ENCODE peak calls at places on chromosomes 4 and X, in six cellular contexts. O is astrocyte of the spinal cord, X is right atrium auricular region, K is foreskin keratinocyte, H is endodermal cell, L is left ventricle myocardium inferior. W is an unnamed sample.

GRCh38 chr4:38538517-38538916 is 125.5 kb upstream of the KLF3 start:
- DNase-seq in X (no peak), K (no peak), L (no peak), O (no peak), H (no peak), W (no peak)

GRCh38 chr4:113260671-113261070 is 211.2 kb downstream of the ANK2 start:
- DNase-seq in K (no peak), H (no peak), X (no peak), O (no peak), L (no peak), W (no peak)

GRCh38 chr4:22385615-22386014 is 130.3 kb downstream of the ADGRA3 start:
- DNase-seq in K (peak), L (no peak), H (no peak), X (no peak), O (peak), W (no peak)

GRCh38 chr4:158461336-158461735 is 60.3 kb upstream of the RXFP1 start:
- DNase-seq in X (no peak), L (no peak), O (no peak), H (no peak), K (peak), W (no peak)

GRCh38 chrX:130728208-130728607 is 174.8 kb downstream of the ENOX2 start:
- DNase-seq in L (no peak), O (peak), H (no peak), X (no peak), K (peak), W (peak)

GRCh38 chr4:17494833-17495232 is 17.1 kb downstream of the QDPR start:
- DNase-seq in H (no peak), K (no peak), X (no peak), O (no peak), L (no peak), W (no peak)

GRCh38 chr4:176077561-176077960 is 11.9 kb downstream of the WDR17 start:
- DNase-seq in L (no peak), O (no peak), K (peak), X (no peak), H (no peak), W (no peak)

GRCh38 chrX:140500427-140500826 is 4.4 kb downstream of the SOX3 start:
- DNase-seq in H (peak), L (no peak), O (no peak), K (no peak), X (no peak), W (no peak)

GRCh38 chr4:71669291-71669690 is 114.6 kb downstream of the GC start:
- DNase-seq in H (no peak), L (no peak), K (no peak), X (no peak), O (no peak), W (no peak)

GRCh38 chr4:80568891-80569290 is 233.4 kb downstream of the CFAP299 start:
- DNase-seq in O (no peak), L (no peak), K (no peak), H (no peak), X (no peak), W (no peak)

GRCh38 chr4:158809611-158810486 is 41.0 kb downstream of the FNIP2 start:
- DNase-seq in L (no peak), H (no peak), K (peak), X (no peak), O (peak), W (peak)

GRCh38 chr4:8407756-8408155 is 32.8 kb downstream of the ACOX3 start:
- DNase-seq in H (no peak), L (no peak), X (no peak), O (no peak), K (no peak), W (no peak)

GRCh38 chr4:102606261-102606660 is 105.1 kb downstream of the NFKB1 start:
- DNase-seq in X (no peak), O (no peak), K (no peak), L (no peak), H (no peak), W (no peak)

GRCh38 chrX:118740276-118740889 is 13.0 kb downstream of the IL13RA1 start:
- DNase-seq in H (no peak), L (no peak), K (no peak), X (no peak), O (no peak), W (no peak)

GRCh38 chr4:95340191-95340590 is 208.6 kb downstream of the UNC5C start:
- DNase-seq in X (no peak), H (no peak), O (no peak), L (no peak), K (no peak), W (no peak)

GRCh38 chr4:151035321-151035720 is 20.2 kb upstream of the LRBA start:
- DNase-seq in H (no peak), K (no peak), O (no peak), L (no peak), X (no peak), W (no peak)

GRCh38 chrX:103918050-103918449 is 44.4 kb upstream of the TMSB15B start:
- DNase-seq in L (peak), O (peak), K (peak), H (peak), X (no peak), W (no peak)

DNA sequence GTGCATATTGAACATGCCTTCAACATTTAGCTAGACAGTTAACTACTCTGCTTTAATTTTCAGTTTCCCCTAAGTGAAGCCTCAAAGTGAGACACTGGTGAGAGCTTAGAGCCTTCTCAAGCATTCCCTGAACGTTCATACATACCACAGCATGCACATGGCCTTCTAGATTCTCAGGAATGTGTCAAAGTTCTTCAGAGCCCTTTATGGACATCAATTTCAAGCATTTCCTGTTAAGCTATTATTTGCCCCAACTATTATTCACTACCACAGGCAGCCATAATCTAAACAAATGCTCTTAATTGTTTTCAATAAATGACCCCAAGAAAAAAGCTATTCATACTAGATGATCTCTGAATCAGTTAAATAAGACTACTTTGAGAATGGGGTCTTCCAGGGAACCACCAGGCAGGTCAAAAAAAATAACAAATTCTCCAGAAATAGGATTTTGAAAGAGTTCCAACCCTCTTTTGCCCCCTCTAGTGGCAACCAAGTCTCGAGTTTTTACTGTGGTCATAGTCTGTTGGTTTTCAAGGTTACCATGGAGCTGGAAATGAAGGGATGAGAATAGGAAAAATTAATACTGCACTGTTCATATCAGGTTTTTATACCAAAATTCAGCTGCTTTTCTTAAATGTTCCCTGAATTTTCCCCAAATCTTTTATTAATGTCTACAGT is 235.4 kb downstream of the RAB28 start:
- DNase-seq in O (peak), L (no peak), H (no peak), X (no peak), K (no peak), W (no peak)
- TF ChIP-seq CTCF in O (peak), L (peak), H (peak), X (no peak), K (peak), W (peak)

GRCh38 chr4:52983563-52984303 is 121.6 kb downstream of the RASL11B start:
- DNase-seq in H (no peak), O (peak), K (peak), L (no peak), X (no peak), W (peak)
- TF ChIP-seq CTCF in H (peak), O (peak), K (peak), L (peak), X (peak), W (peak)

GRCh38 chr4:187922274-187922673 is 73.3 kb upstream of the ZFP42 start:
- DNase-seq in K (no peak), O (no peak), L (no peak), X (no peak), H (no peak), W (no peak)
- TF ChIP-seq CTCF in K (no peak), O (no peak), L (no peak), X (no peak), H (no peak), W (no peak)

GRCh38 chrX:24148118-24148517 is 1.4 kb upstream of the ZFX start:
- DNase-seq in H (no peak), L (no peak), X (no peak), O (peak), K (no peak), W (no peak)

GRCh38 chrX:24148535-24149345 is 789 bp upstream of the ZFX start:
- DNase-seq in K (no peak), H (no peak), L (no peak), X (no peak), O (peak), W (no peak)

GRCh38 chrX:24151513-24151912 is 2.0 kb downstream of the ZFX start:
- DNase-seq in K (no peak), L (no peak), X (no peak), O (no peak), H (no peak), W (no peak)

GRCh38 chrX:24149346-24150050 is at the start of gene ZFX:
- DNase-seq in L (peak), X (peak), H (peak), O (peak), K (no peak), W (no peak)

DNA sequence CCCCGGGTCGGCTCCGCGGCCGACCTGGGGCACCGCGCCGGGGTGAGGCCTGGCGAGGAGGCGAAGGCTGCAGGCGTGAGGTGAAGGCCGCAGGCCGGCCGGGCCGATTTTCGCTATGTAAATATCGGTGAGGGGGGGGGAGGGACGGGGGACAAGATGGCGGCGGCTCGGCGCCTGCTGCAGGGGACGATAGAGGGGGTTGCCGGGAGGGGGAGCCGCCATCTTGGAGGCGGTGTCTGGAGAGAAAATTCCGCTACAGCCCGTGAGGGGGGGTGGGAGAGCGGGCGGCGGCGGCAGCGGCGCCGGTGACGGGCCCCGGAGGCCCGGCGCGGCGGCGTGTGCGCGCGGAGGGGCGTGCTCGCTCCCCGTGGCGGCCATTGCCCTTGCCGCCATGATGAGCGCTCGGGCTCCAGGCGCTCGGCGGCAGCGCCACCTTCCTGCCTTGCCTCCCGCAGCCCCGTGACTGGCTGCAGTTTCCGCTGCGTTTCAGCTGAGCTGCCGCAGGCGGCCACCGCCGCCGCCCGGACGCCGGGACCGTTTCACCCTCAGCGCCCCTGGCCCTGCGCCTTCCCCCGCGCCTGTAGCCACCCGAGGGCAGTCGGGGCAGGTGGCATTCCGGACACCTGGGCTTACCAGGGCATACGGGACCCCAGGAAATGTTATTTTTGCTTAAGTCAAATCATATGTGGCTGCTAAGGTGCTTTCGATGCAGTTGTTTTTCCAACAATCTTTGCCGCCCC is 692 bp downstream of the ZFX start:
- DNase-seq in H (peak), K (peak), L (peak), O (peak), X (peak), W (no peak)
- TF ChIP-seq CTCF in H (peak), K (peak), L (peak), O (peak), X (peak), W (peak)

GRCh38 chr4:147110968-147111367 is 165.3 kb upstream of the TTC29 start:
- DNase-seq in X (no peak), K (no peak), H (no peak), O (peak), L (no peak), W (no peak)
- TF ChIP-seq CTCF in X (peak), K (peak), H (peak), O (no peak), L (peak), W (peak)